ENCODE peak calls at places on chromosomes 2 and 18, in six cellular contexts. One of them, this sample, is unnamed.
A peak's percentile ranks its signal among the peaks of the same experiment; 100 is the strongest.

GRCh38 chr18:35371412-35372195 is 5.5 kb downstream of the ZNF396 start:
- DNase-seq in neural crest cell: no peak
- DNase-seq in psoas muscle: no peak
- DNase-seq in ascending aorta: no peak
- DNase-seq in type B pancreatic cell: no peak
- DNase-seq in BJ: no peak
- DNase-seq in this sample: no peak

GRCh38 chr2:202172439-202173191 is 65.8 kb downstream of the SUMO1 start:
- DNase-seq in psoas muscle: no peak
- DNase-seq in neural crest cell: no peak
- DNase-seq in BJ: no peak
- DNase-seq in type B pancreatic cell: no peak
- DNase-seq in ascending aorta: no peak
- DNase-seq in this sample: no peak

GRCh38 chr2:153455856-153456255 is 22.7 kb downstream of the RPRM start:
- DNase-seq in BJ: no peak
- DNase-seq in psoas muscle: no peak
- DNase-seq in type B pancreatic cell: no peak
- DNase-seq in ascending aorta: no peak
- DNase-seq in neural crest cell: no peak
- DNase-seq in this sample: no peak

GRCh38 chr2:134762508-134762907 is 43.7 kb upstream of the TMEM163 start:
- DNase-seq in neural crest cell: no peak
- DNase-seq in psoas muscle: no peak
- DNase-seq in ascending aorta: no peak
- DNase-seq in BJ: no peak
- DNase-seq in type B pancreatic cell: no peak
- DNase-seq in this sample: no peak

GRCh38 chr2:234164499-234165409 is 114.3 kb downstream of the SPP2 start:
- DNase-seq in BJ: no peak
- DNase-seq in psoas muscle: no peak
- DNase-seq in ascending aorta: no peak
- DNase-seq in neural crest cell: no peak
- DNase-seq in type B pancreatic cell: no peak
- DNase-seq in this sample: no peak

GRCh38 chr2:171505374-171505773 is 16.9 kb upstream of the CYBRD1 start:
- DNase-seq in neural crest cell: no peak
- DNase-seq in psoas muscle: no peak
- DNase-seq in ascending aorta: no peak
- DNase-seq in BJ: no peak
- DNase-seq in type B pancreatic cell: no peak
- DNase-seq in this sample: no peak

GRCh38 chr18:10140461-10140911 is 226.7 kb downstream of the VAPA start:
- DNase-seq in BJ: no peak
- DNase-seq in ascending aorta: no peak
- DNase-seq in psoas muscle: no peak
- DNase-seq in neural crest cell: no peak
- DNase-seq in type B pancreatic cell: no peak
- DNase-seq in this sample: no peak

GRCh38 chr2:187874786-187875185 is 320.6 kb upstream of the TFPI start:
- DNase-seq in neural crest cell: no peak
- DNase-seq in BJ: no peak
- DNase-seq in type B pancreatic cell: no peak
- DNase-seq in psoas muscle: no peak
- DNase-seq in ascending aorta: no peak
- DNase-seq in this sample: no peak

GRCh38 chr18:11336241-11336640 is 186.9 kb upstream of the PIEZO2 start:
- DNase-seq in type B pancreatic cell: no peak
- DNase-seq in ascending aorta: no peak
- DNase-seq in neural crest cell: no peak
- DNase-seq in BJ: no peak
- DNase-seq in psoas muscle: no peak
- DNase-seq in this sample: no peak

GRCh38 chr2:232793271-232793670 is 16.9 kb upstream of the KCNJ13 start:
- DNase-seq in neural crest cell: no peak
- DNase-seq in type B pancreatic cell: no peak
- DNase-seq in ascending aorta: no peak
- DNase-seq in BJ: no peak
- DNase-seq in psoas muscle: no peak
- DNase-seq in this sample: no peak

GRCh38 chr2:203501870-203502269 is 33.2 kb downstream of the RAPH1 start:
- DNase-seq in ascending aorta: no peak
- DNase-seq in psoas muscle: no peak
- DNase-seq in neural crest cell: no peak
- DNase-seq in BJ: no peak
- DNase-seq in type B pancreatic cell: no peak
- DNase-seq in this sample: no peak

GRCh38 chr18:63317982-63318881 is 1.3 kb downstream of the BCL2 start:
- DNase-seq in neural crest cell: peak; percentile 33
- DNase-seq in ascending aorta: peak; percentile 21
- DNase-seq in psoas muscle: peak; percentile 88
- DNase-seq in type B pancreatic cell: no peak
- DNase-seq in BJ: no peak
- DNase-seq in this sample: peak; percentile 68

GRCh38 chr18:1452821-1453220 is 548.1 kb downstream of the ADCYAP1 start:
- DNase-seq in psoas muscle: no peak
- DNase-seq in neural crest cell: no peak
- DNase-seq in BJ: no peak
- DNase-seq in type B pancreatic cell: no peak
- DNase-seq in ascending aorta: no peak
- DNase-seq in this sample: no peak

GRCh38 chr18:61824733-61825363 is 68.0 kb downstream of the RNF152 start:
- DNase-seq in psoas muscle: no peak
- DNase-seq in type B pancreatic cell: no peak
- DNase-seq in BJ: no peak
- DNase-seq in ascending aorta: no peak
- DNase-seq in neural crest cell: no peak
- DNase-seq in this sample: no peak

GRCh38 chr2:29606105-29606871 is 315.1 kb downstream of the ALK start:
- DNase-seq in ascending aorta: no peak
- DNase-seq in type B pancreatic cell: no peak
- DNase-seq in neural crest cell: no peak
- DNase-seq in BJ: peak; percentile 62
- DNase-seq in psoas muscle: no peak
- DNase-seq in this sample: no peak

GRCh38 chr2:109440507-109441156 is 173.1 kb downstream of the SEPTIN10 start:
- DNase-seq in BJ: no peak
- DNase-seq in ascending aorta: no peak
- DNase-seq in psoas muscle: no peak
- DNase-seq in type B pancreatic cell: no peak
- DNase-seq in neural crest cell: no peak
- DNase-seq in this sample: no peak

GRCh38 chr2:135055182-135055786 is 3.2 kb downstream of the RAB3GAP1 start:
- DNase-seq in psoas muscle: no peak
- DNase-seq in BJ: peak; percentile 59
- DNase-seq in neural crest cell: no peak
- DNase-seq in ascending aorta: no peak
- DNase-seq in type B pancreatic cell: no peak
- DNase-seq in this sample: no peak

GRCh38 chr18:9008709-9009635 is 93.5 kb upstream of the NDUFV2 start:
- DNase-seq in BJ: no peak
- DNase-seq in psoas muscle: no peak
- DNase-seq in type B pancreatic cell: no peak
- DNase-seq in ascending aorta: no peak
- DNase-seq in neural crest cell: no peak
- DNase-seq in this sample: no peak

GRCh38 chr18:3321133-3321812 is 59.3 kb downstream of the MYL12B start:
- DNase-seq in ascending aorta: no peak
- DNase-seq in type B pancreatic cell: no peak
- DNase-seq in BJ: no peak
- DNase-seq in neural crest cell: no peak
- DNase-seq in psoas muscle: no peak
- DNase-seq in this sample: no peak

GRCh38 chr18:2916184-2916583 is 69.4 kb downstream of the EMILIN2 start:
- DNase-seq in type B pancreatic cell: peak; percentile 32
- DNase-seq in neural crest cell: no peak
- DNase-seq in psoas muscle: no peak
- DNase-seq in BJ: no peak
- DNase-seq in ascending aorta: no peak
- DNase-seq in this sample: no peak

GRCh38 chr2:217363470-217363869 is 503.6 kb upstream of the TNP1 start:
- DNase-seq in BJ: no peak
- DNase-seq in ascending aorta: no peak
- DNase-seq in neural crest cell: no peak
- DNase-seq in type B pancreatic cell: no peak
- DNase-seq in psoas muscle: no peak
- DNase-seq in this sample: no peak

GRCh38 chr18:73352546-73352945 is 484.8 kb upstream of the NETO1 start:
- DNase-seq in BJ: no peak
- DNase-seq in type B pancreatic cell: no peak
- DNase-seq in neural crest cell: no peak
- DNase-seq in psoas muscle: no peak
- DNase-seq in ascending aorta: no peak
- DNase-seq in this sample: no peak

GRCh38 chr2:218970916-218971315 is 11.4 kb downstream of the CDK5R2 start:
- DNase-seq in BJ: no peak
- DNase-seq in psoas muscle: peak; percentile 15
- DNase-seq in neural crest cell: no peak
- DNase-seq in type B pancreatic cell: no peak
- DNase-seq in ascending aorta: no peak
- DNase-seq in this sample: no peak

GRCh38 chr2:216918088-216918680 is 58.3 kb upstream of the TNP1 start:
- DNase-seq in neural crest cell: no peak
- DNase-seq in ascending aorta: no peak
- DNase-seq in psoas muscle: peak; percentile 75
- DNase-seq in type B pancreatic cell: no peak
- DNase-seq in BJ: peak; percentile 23
- DNase-seq in this sample: no peak

GRCh38 chr2:9288681-9289338 is 82.2 kb downstream of the ASAP2 start:
- DNase-seq in type B pancreatic cell: no peak
- DNase-seq in BJ: no peak
- DNase-seq in psoas muscle: no peak
- DNase-seq in neural crest cell: no peak
- DNase-seq in ascending aorta: no peak
- DNase-seq in this sample: no peak

GRCh38 chr2:174965992-174966789 is 39.0 kb downstream of the CHN1 start:
- DNase-seq in psoas muscle: no peak
- DNase-seq in BJ: no peak
- DNase-seq in ascending aorta: no peak
- DNase-seq in type B pancreatic cell: no peak
- DNase-seq in neural crest cell: no peak
- DNase-seq in this sample: no peak

GRCh38 chr2:177265386-177265690 is 811 bp upstream of the NFE2L2 start:
- DNase-seq in ascending aorta: no peak
- DNase-seq in type B pancreatic cell: no peak
- DNase-seq in BJ: no peak
- DNase-seq in neural crest cell: no peak
- DNase-seq in psoas muscle: no peak
- DNase-seq in this sample: no peak

GRCh38 chr2:10520154-10520553 is 72.0 kb upstream of the ODC1 start:
- DNase-seq in type B pancreatic cell: no peak
- DNase-seq in BJ: no peak
- DNase-seq in ascending aorta: no peak
- DNase-seq in psoas muscle: no peak
- DNase-seq in neural crest cell: no peak
- DNase-seq in this sample: no peak
- TF ChIP-seq CTCF in type B pancreatic cell: peak; percentile 52
- TF ChIP-seq CTCF in BJ: no peak
- TF ChIP-seq CTCF in ascending aorta: no peak
- TF ChIP-seq CTCF in psoas muscle: no peak
- TF ChIP-seq CTCF in neural crest cell: peak; percentile 38
- TF ChIP-seq CTCF in this sample: peak; percentile 64

GRCh38 chr2:40809156-40809555 is 357.3 kb upstream of the SLC8A1 start:
- DNase-seq in BJ: no peak
- DNase-seq in ascending aorta: no peak
- DNase-seq in psoas muscle: no peak
- DNase-seq in neural crest cell: no peak
- DNase-seq in type B pancreatic cell: no peak
- DNase-seq in this sample: no peak
- TF ChIP-seq CTCF in BJ: no peak
- TF ChIP-seq CTCF in ascending aorta: no peak
- TF ChIP-seq CTCF in psoas muscle: no peak
- TF ChIP-seq CTCF in neural crest cell: no peak
- TF ChIP-seq CTCF in type B pancreatic cell: no peak
- TF ChIP-seq CTCF in this sample: no peak

GRCh38 chr2:150859872-150860271 is 372.4 kb upstream of the RND3 start:
- DNase-seq in ascending aorta: no peak
- DNase-seq in BJ: no peak
- DNase-seq in neural crest cell: no peak
- DNase-seq in type B pancreatic cell: no peak
- DNase-seq in psoas muscle: no peak
- DNase-seq in this sample: no peak

GRCh38 chr2:150853258-150853657 is 365.8 kb upstream of the RND3 start:
- DNase-seq in BJ: no peak
- DNase-seq in neural crest cell: no peak
- DNase-seq in ascending aorta: no peak
- DNase-seq in type B pancreatic cell: no peak
- DNase-seq in psoas muscle: no peak
- DNase-seq in this sample: no peak

GRCh38 chr2:150859162-150859561 is 371.7 kb upstream of the RND3 start:
- DNase-seq in BJ: no peak
- DNase-seq in type B pancreatic cell: no peak
- DNase-seq in psoas muscle: no peak
- DNase-seq in neural crest cell: no peak
- DNase-seq in ascending aorta: no peak
- DNase-seq in this sample: no peak

GRCh38 chr2:150860301-150860700 is 372.8 kb upstream of the RND3 start:
- DNase-seq in ascending aorta: no peak
- DNase-seq in BJ: no peak
- DNase-seq in type B pancreatic cell: no peak
- DNase-seq in neural crest cell: no peak
- DNase-seq in psoas muscle: no peak
- DNase-seq in this sample: no peak

GRCh38 chr2:150856596-150857281 is 369.3 kb upstream of the RND3 start:
- DNase-seq in BJ: no peak
- DNase-seq in type B pancreatic cell: no peak
- DNase-seq in psoas muscle: no peak
- DNase-seq in ascending aorta: no peak
- DNase-seq in neural crest cell: no peak
- DNase-seq in this sample: no peak
- TF ChIP-seq CTCF in BJ: no peak
- TF ChIP-seq CTCF in type B pancreatic cell: no peak
- TF ChIP-seq CTCF in psoas muscle: no peak
- TF ChIP-seq CTCF in ascending aorta: no peak
- TF ChIP-seq CTCF in neural crest cell: no peak
- TF ChIP-seq CTCF in this sample: no peak

GRCh38 chr2:262117-262516 is 1.7 kb downstream of the SH3YL1 start:
- DNase-seq in neural crest cell: no peak
- DNase-seq in type B pancreatic cell: no peak
- DNase-seq in ascending aorta: no peak
- DNase-seq in BJ: no peak
- DNase-seq in psoas muscle: no peak
- DNase-seq in this sample: no peak

GRCh38 chr2:258933-259332 is 4.9 kb downstream of the SH3YL1 start:
- DNase-seq in ascending aorta: no peak
- DNase-seq in BJ: no peak
- DNase-seq in psoas muscle: no peak
- DNase-seq in neural crest cell: no peak
- DNase-seq in type B pancreatic cell: no peak
- DNase-seq in this sample: no peak

GRCh38 chr2:263022-263738 is 652 bp downstream of the SH3YL1 start:
- DNase-seq in BJ: no peak
- DNase-seq in type B pancreatic cell: no peak
- DNase-seq in ascending aorta: no peak
- DNase-seq in neural crest cell: no peak
- DNase-seq in psoas muscle: no peak
- DNase-seq in this sample: no peak

GRCh38 chr2:259789-260331 is 4.0 kb downstream of the SH3YL1 start:
- DNase-seq in ascending aorta: no peak
- DNase-seq in psoas muscle: no peak
- DNase-seq in BJ: no peak
- DNase-seq in type B pancreatic cell: no peak
- DNase-seq in neural crest cell: no peak
- DNase-seq in this sample: no peak

GRCh38 chr2:260507-261161 is 3.2 kb downstream of the SH3YL1 start:
- DNase-seq in ascending aorta: no peak
- DNase-seq in neural crest cell: no peak
- DNase-seq in psoas muscle: no peak
- DNase-seq in type B pancreatic cell: no peak
- DNase-seq in BJ: no peak
- DNase-seq in this sample: no peak
- TF ChIP-seq CTCF in ascending aorta: no peak
- TF ChIP-seq CTCF in neural crest cell: no peak
- TF ChIP-seq CTCF in psoas muscle: no peak
- TF ChIP-seq CTCF in type B pancreatic cell: no peak
- TF ChIP-seq CTCF in BJ: no peak
- TF ChIP-seq CTCF in this sample: no peak

This sample was measured in endothelial cell.